ENCODE peak calls at places on chromosomes 5 and 9, in ten cellular contexts. One of them, this sample, is unnamed.

GRCh38 chr5:52693279-52693678 is 94.4 kb upstream of the ITGA1 start:
- DNase-seq in RWPE2: no peak
- DNase-seq in choroid plexus epithelial cell: peak
- DNase-seq in HCT116: no peak
- DNase-seq in GM06990: no peak
- DNase-seq in lung: no peak
- DNase-seq in suprapubic skin: no peak
- DNase-seq in Peyer's patch: no peak
- DNase-seq in tibial artery: peak
- DNase-seq in AG09309: no peak
- DNase-seq in this sample: no peak

GRCh38 chr9:85040141-85040540 is 370.6 kb downstream of the NTRK2 start:
- DNase-seq in RWPE2: no peak
- DNase-seq in choroid plexus epithelial cell: no peak
- DNase-seq in HCT116: no peak
- DNase-seq in GM06990: no peak
- DNase-seq in lung: no peak
- DNase-seq in suprapubic skin: no peak
- DNase-seq in Peyer's patch: no peak
- DNase-seq in tibial artery: no peak
- DNase-seq in AG09309: no peak
- DNase-seq in this sample: no peak

GRCh38 chr9:98550206-98550820 is 158.4 kb downstream of the GABBR2 start:
- DNase-seq in RWPE2: no peak
- DNase-seq in choroid plexus epithelial cell: no peak
- DNase-seq in HCT116: no peak
- DNase-seq in GM06990: no peak
- DNase-seq in lung: no peak
- DNase-seq in suprapubic skin: no peak
- DNase-seq in Peyer's patch: no peak
- DNase-seq in tibial artery: no peak
- DNase-seq in AG09309: no peak
- DNase-seq in this sample: peak

GRCh38 chr9:117303643-117304230 is 111.1 kb downstream of the ASTN2 start:
- DNase-seq in RWPE2: no peak
- DNase-seq in choroid plexus epithelial cell: no peak
- DNase-seq in HCT116: no peak
- DNase-seq in GM06990: no peak
- DNase-seq in lung: no peak
- DNase-seq in suprapubic skin: no peak
- DNase-seq in Peyer's patch: no peak
- DNase-seq in tibial artery: no peak
- DNase-seq in AG09309: no peak
- DNase-seq in this sample: no peak

GRCh38 chr5:174145821-174146220 is 100.3 kb downstream of the NSG2 start:
- DNase-seq in RWPE2: no peak
- DNase-seq in choroid plexus epithelial cell: no peak
- DNase-seq in HCT116: no peak
- DNase-seq in GM06990: no peak
- DNase-seq in lung: no peak
- DNase-seq in suprapubic skin: no peak
- DNase-seq in Peyer's patch: no peak
- DNase-seq in tibial artery: no peak
- DNase-seq in AG09309: no peak
- DNase-seq in this sample: peak

GRCh38 chr9:94973491-94973941 is 247.0 kb downstream of the AOPEP start:
- DNase-seq in RWPE2: no peak
- DNase-seq in choroid plexus epithelial cell: peak
- DNase-seq in HCT116: no peak
- DNase-seq in GM06990: no peak
- DNase-seq in lung: no peak
- DNase-seq in suprapubic skin: no peak
- DNase-seq in Peyer's patch: no peak
- DNase-seq in tibial artery: no peak
- DNase-seq in AG09309: peak
- DNase-seq in this sample: no peak

GRCh38 chr9:131482343-131483006 is 20.2 kb upstream of the POMT1 start:
- DNase-seq in RWPE2: no peak
- DNase-seq in choroid plexus epithelial cell: no peak
- DNase-seq in HCT116: no peak
- DNase-seq in GM06990: no peak
- DNase-seq in lung: no peak
- DNase-seq in suprapubic skin: no peak
- DNase-seq in Peyer's patch: no peak
- DNase-seq in tibial artery: no peak
- DNase-seq in AG09309: no peak
- DNase-seq in this sample: no peak

GRCh38 chr5:111603446-111603827 is 91.1 kb upstream of the STARD4 start:
- DNase-seq in RWPE2: no peak
- DNase-seq in choroid plexus epithelial cell: peak
- DNase-seq in HCT116: no peak
- DNase-seq in GM06990: no peak
- DNase-seq in lung: no peak
- DNase-seq in suprapubic skin: no peak
- DNase-seq in Peyer's patch: no peak
- DNase-seq in tibial artery: no peak
- DNase-seq in AG09309: peak
- DNase-seq in this sample: no peak

GRCh38 chr5:35331941-35332340 is 101.7 kb upstream of the PRLR start:
- DNase-seq in RWPE2: no peak
- DNase-seq in choroid plexus epithelial cell: no peak
- DNase-seq in HCT116: no peak
- DNase-seq in GM06990: no peak
- DNase-seq in lung: no peak
- DNase-seq in suprapubic skin: no peak
- DNase-seq in Peyer's patch: no peak
- DNase-seq in tibial artery: no peak
- DNase-seq in AG09309: no peak
- DNase-seq in this sample: no peak

DNA sequence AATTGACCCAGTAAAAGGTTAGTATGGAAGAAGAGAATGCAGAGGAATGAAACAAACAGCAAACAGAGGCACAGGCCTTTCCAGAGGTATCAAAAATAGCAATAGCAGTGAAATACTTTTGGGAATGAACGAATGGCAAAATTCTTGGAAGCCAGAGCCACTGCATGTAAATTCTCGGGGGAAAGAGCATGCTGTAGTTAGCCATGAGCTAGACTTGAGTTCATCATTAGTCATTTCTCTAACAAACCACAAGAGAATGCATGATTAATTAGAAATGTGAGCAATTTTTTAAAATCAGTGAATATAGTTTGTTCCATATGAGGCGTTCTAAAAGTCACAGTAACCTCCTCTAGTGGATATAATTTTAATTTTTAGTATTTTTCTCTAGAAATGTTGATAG is 170.3 kb upstream of the PRR16 start:
- DNase-seq in RWPE2: no peak
- DNase-seq in choroid plexus epithelial cell: peak
- DNase-seq in HCT116: no peak
- DNase-seq in GM06990: no peak
- DNase-seq in lung: no peak
- DNase-seq in suprapubic skin: no peak
- DNase-seq in Peyer's patch: no peak
- DNase-seq in tibial artery: no peak
- DNase-seq in AG09309: peak
- DNase-seq in this sample: no peak
- TF ChIP-seq CTCF in RWPE2: peak
- TF ChIP-seq CTCF in choroid plexus epithelial cell: no peak
- TF ChIP-seq CTCF in HCT116: no peak
- TF ChIP-seq CTCF in GM06990: no peak
- TF ChIP-seq CTCF in lung: no peak
- TF ChIP-seq CTCF in suprapubic skin: no peak
- TF ChIP-seq CTCF in Peyer's patch: no peak
- TF ChIP-seq CTCF in tibial artery: no peak
- TF ChIP-seq CTCF in AG09309: no peak
- TF ChIP-seq CTCF in this sample: no peak

GRCh38 chr5:11715797-11716196 is 188.4 kb downstream of the CTNND2 start:
- DNase-seq in RWPE2: no peak
- DNase-seq in choroid plexus epithelial cell: no peak
- DNase-seq in HCT116: no peak
- DNase-seq in GM06990: no peak
- DNase-seq in lung: no peak
- DNase-seq in suprapubic skin: no peak
- DNase-seq in Peyer's patch: no peak
- DNase-seq in tibial artery: no peak
- DNase-seq in AG09309: no peak
- DNase-seq in this sample: no peak

GRCh38 chr5:11724947-11725346 is 179.3 kb downstream of the CTNND2 start:
- DNase-seq in RWPE2: no peak
- DNase-seq in choroid plexus epithelial cell: no peak
- DNase-seq in HCT116: no peak
- DNase-seq in GM06990: no peak
- DNase-seq in lung: no peak
- DNase-seq in suprapubic skin: no peak
- DNase-seq in Peyer's patch: no peak
- DNase-seq in tibial artery: no peak
- DNase-seq in AG09309: no peak
- DNase-seq in this sample: no peak

DNA sequence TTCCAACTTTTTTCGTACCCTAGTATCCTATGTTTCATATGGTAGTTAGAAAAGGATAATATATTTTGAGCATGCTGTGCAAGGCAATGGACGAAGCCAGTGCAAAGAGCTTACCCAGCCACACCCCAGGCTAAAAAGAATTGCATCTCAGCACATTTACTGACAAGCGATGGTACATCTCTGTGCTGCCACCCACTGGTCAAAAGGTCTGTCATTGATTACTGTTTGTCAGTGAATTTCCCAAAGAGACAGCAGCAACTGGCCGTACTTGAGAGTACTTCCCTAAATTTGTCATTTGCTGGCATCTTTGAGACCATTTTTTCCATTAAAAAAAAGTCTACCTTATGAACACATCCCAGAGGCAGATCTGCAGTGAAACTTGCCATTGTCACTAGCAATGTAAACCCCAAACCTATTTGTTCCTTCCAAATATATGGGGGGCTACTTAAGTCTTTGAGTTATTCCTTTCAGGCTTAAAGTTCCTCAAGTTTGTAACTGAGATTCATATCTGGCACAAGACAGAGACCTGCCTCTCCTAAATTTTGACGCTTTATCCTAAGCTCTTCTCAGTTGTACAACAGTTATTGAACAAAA is 184.3 kb downstream of the CTNND2 start:
- DNase-seq in RWPE2: no peak
- DNase-seq in choroid plexus epithelial cell: peak
- DNase-seq in HCT116: no peak
- DNase-seq in GM06990: no peak
- DNase-seq in lung: peak
- DNase-seq in suprapubic skin: no peak
- DNase-seq in Peyer's patch: no peak
- DNase-seq in tibial artery: peak
- DNase-seq in AG09309: no peak
- DNase-seq in this sample: no peak
- TF ChIP-seq CTCF in RWPE2: peak
- TF ChIP-seq CTCF in choroid plexus epithelial cell: no peak
- TF ChIP-seq CTCF in HCT116: no peak
- TF ChIP-seq CTCF in GM06990: peak
- TF ChIP-seq CTCF in lung: no peak
- TF ChIP-seq CTCF in suprapubic skin: peak
- TF ChIP-seq CTCF in Peyer's patch: no peak
- TF ChIP-seq CTCF in tibial artery: no peak
- TF ChIP-seq CTCF in AG09309: no peak
- TF ChIP-seq CTCF in this sample: peak

GRCh38 chr5:22708770-22709328 is 144.3 kb downstream of the CDH12 start:
- DNase-seq in RWPE2: no peak
- DNase-seq in choroid plexus epithelial cell: no peak
- DNase-seq in HCT116: no peak
- DNase-seq in GM06990: no peak
- DNase-seq in lung: no peak
- DNase-seq in suprapubic skin: no peak
- DNase-seq in Peyer's patch: no peak
- DNase-seq in tibial artery: no peak
- DNase-seq in AG09309: no peak
- DNase-seq in this sample: no peak
- TF ChIP-seq CTCF in RWPE2: no peak
- TF ChIP-seq CTCF in choroid plexus epithelial cell: no peak
- TF ChIP-seq CTCF in HCT116: no peak
- TF ChIP-seq CTCF in GM06990: no peak
- TF ChIP-seq CTCF in lung: no peak
- TF ChIP-seq CTCF in suprapubic skin: no peak
- TF ChIP-seq CTCF in Peyer's patch: no peak
- TF ChIP-seq CTCF in tibial artery: no peak
- TF ChIP-seq CTCF in AG09309: no peak
- TF ChIP-seq CTCF in this sample: no peak

DNA sequence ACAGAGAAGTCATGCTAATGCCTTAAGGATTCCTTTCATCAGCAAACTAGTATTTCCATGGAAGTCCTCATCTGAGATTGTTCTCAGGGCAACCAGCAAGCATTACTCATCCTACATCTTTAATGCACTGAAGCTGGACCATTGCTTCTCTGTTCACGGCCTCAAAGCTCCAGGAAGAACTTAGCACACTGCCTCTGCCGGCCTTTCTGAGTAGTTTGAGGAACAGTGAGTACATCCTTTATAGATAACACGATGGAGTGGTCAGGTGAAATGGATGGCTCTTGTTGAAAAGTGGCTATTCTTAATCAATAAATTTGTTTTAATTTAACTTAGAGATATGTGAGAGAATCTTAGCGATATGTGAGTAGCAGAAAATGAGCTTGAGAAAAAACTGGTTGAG is 35.8 kb downstream of the MEGF10 start:
- DNase-seq in RWPE2: no peak
- DNase-seq in choroid plexus epithelial cell: no peak
- DNase-seq in HCT116: no peak
- DNase-seq in GM06990: no peak
- DNase-seq in lung: no peak
- DNase-seq in suprapubic skin: no peak
- DNase-seq in Peyer's patch: no peak
- DNase-seq in tibial artery: no peak
- DNase-seq in AG09309: no peak
- DNase-seq in this sample: no peak
- TF ChIP-seq CTCF in RWPE2: no peak
- TF ChIP-seq CTCF in choroid plexus epithelial cell: peak
- TF ChIP-seq CTCF in HCT116: no peak
- TF ChIP-seq CTCF in GM06990: peak
- TF ChIP-seq CTCF in lung: no peak
- TF ChIP-seq CTCF in suprapubic skin: no peak
- TF ChIP-seq CTCF in Peyer's patch: no peak
- TF ChIP-seq CTCF in tibial artery: no peak
- TF ChIP-seq CTCF in AG09309: peak
- TF ChIP-seq CTCF in this sample: no peak

This sample was measured in osteocyte.